ENCODE peak calls at places on chromosomes 1 and 21, in ten cellular contexts. J is omental fat pad, Z is fibroblast of the aortic adventitia, L is epithelial cell of esophagus, D is astrocyte, Y is foreskin fibroblast, O is cardiac fibroblast, R is esophagus squamous epithelium, T is Panc1, I is PC-3. Q is an unnamed sample.

GRCh38 chr1:230834292-230834691 is 34.0 kb downstream of the C1orf198 start:
- DNase-seq in T (no peak), D (no peak), R (no peak), J (no peak), O (peak; percentile 30), Y (no peak), Z (no peak), I (no peak), L (no peak), Q (no peak)

GRCh38 chr1:147243228-147243685 is 773 bp downstream of the CHD1L start:
- DNase-seq in Z (no peak), R (no peak), I (no peak), Y (no peak), D (peak; percentile 77), T (no peak), J (no peak), L (no peak), O (no peak), Q (peak; percentile 35)

GRCh38 chr1:2018217-2019161 is 656 bp upstream of the GABRD start:
- DNase-seq in O (no peak), Y (no peak), L (no peak), J (no peak), Z (no peak), I (no peak), D (no peak), T (no peak), R (no peak), Q (no peak)

GRCh38 chr1:203765029-203765837 is at the start of gene LAX1:
- DNase-seq in O (no peak), T (no peak), D (no peak), Y (no peak), I (no peak), L (no peak), Z (no peak), J (no peak), R (no peak), Q (peak; percentile 61)

GRCh38 chr1:183226963-183227362 is 40.9 kb downstream of the LAMC2 start:
- DNase-seq in J (no peak), Z (no peak), Y (no peak), O (no peak), I (no peak), R (no peak), D (no peak), L (no peak), T (no peak), Q (no peak)

GRCh38 chr1:173411835-173412742 is 65.0 kb upstream of the PRDX6 start:
- DNase-seq in L (peak; percentile 10), J (no peak), R (no peak), Y (peak; percentile 85), T (no peak), D (peak; percentile 87), O (peak; percentile 83), Z (peak; percentile 70), I (peak; percentile 88), Q (no peak)

GRCh38 chr1:64183985-64184440 is 19.4 kb upstream of the UBE2U start:
- DNase-seq in I (peak; percentile 98), O (peak; percentile 62), D (peak; percentile 26), L (peak; percentile 95), J (no peak), T (peak; percentile 60), R (no peak), Y (peak; percentile 80), Z (peak; percentile 69), Q (no peak)

GRCh38 chr1:151693057-151693651 is 23.4 kb downstream of the CELF3 start:
- DNase-seq in Y (no peak), O (peak; percentile 66), J (no peak), L (peak; percentile 50), R (no peak), T (peak; percentile 18), Z (peak; percentile 59), I (peak; percentile 72), D (peak; percentile 4), Q (no peak)

GRCh38 chr1:14778882-14779594 is 180.6 kb downstream of the KAZN start:
- DNase-seq in Y (no peak), J (no peak), L (peak; percentile 29), Z (peak; percentile 14), R (no peak), D (no peak), I (peak; percentile 48), T (no peak), O (peak; percentile 31), Q (peak; percentile 61)

GRCh38 chr1:212722270-212722945 is 22.8 kb upstream of the BATF3 start:
- DNase-seq in J (no peak), L (no peak), D (no peak), I (peak; percentile 26), Y (no peak), R (no peak), O (no peak), Z (no peak), T (no peak), Q (no peak)

GRCh38 chr1:205935869-205936268 is 7.4 kb downstream of the SLC26A9 start:
- DNase-seq in L (peak; percentile 29), T (no peak), D (no peak), Y (no peak), J (no peak), R (no peak), I (no peak), O (no peak), Z (no peak), Q (no peak)

GRCh38 chr1:207103892-207104373 is at the start of gene C4BPA:
- DNase-seq in Y (no peak), T (no peak), D (no peak), I (no peak), R (no peak), J (no peak), Z (no peak), L (peak; percentile 4), O (no peak), Q (no peak)

GRCh38 chr1:89724369-89725015 is 91.6 kb downstream of the LRRC8C start:
- DNase-seq in J (no peak), Z (peak; percentile 70), D (peak; percentile 47), I (peak; percentile 79), L (peak; percentile 87), R (no peak), Y (peak; percentile 36), T (peak; percentile 25), O (peak; percentile 33), Q (peak; percentile 43)

GRCh38 chr1:59029366-59029765 is 245.5 kb upstream of the JUN start:
- DNase-seq in Y (no peak), L (no peak), J (no peak), Z (no peak), I (no peak), O (no peak), R (no peak), T (no peak), D (no peak), Q (no peak)

GRCh38 chr1:208089971-208090755 is 154.0 kb downstream of the PLXNA2 start:
- DNase-seq in Z (peak; percentile 72), O (peak; percentile 43), R (no peak), L (no peak), J (no peak), Y (peak; percentile 77), T (no peak), D (peak; percentile 10), I (no peak), Q (no peak)

GRCh38 chr1:181630838-181631237 is 147.5 kb downstream of the CACNA1E start:
- DNase-seq in L (no peak), I (no peak), Z (no peak), Y (no peak), R (no peak), O (no peak), T (no peak), J (no peak), D (no peak), Q (no peak)

GRCh38 chr21:32907521-32907920 is 118.2 kb upstream of the OLIG2 start:
- DNase-seq in I (no peak), J (no peak), Z (no peak), L (no peak), T (no peak), Y (no peak), D (no peak), R (no peak), O (no peak), Q (no peak)

GRCh38 chr21:27756191-27756590 is 789.3 kb upstream of the ADAMTS5 start:
- DNase-seq in I (peak; percentile 25), J (no peak), O (no peak), L (peak; percentile 43), Y (no peak), R (no peak), D (no peak), T (no peak), Z (peak; percentile 55), Q (no peak)

GRCh38 chr21:34968414-34969333 is 80.4 kb downstream of the RUNX1 start:
- DNase-seq in L (no peak), Z (no peak), D (no peak), J (no peak), T (no peak), Y (no peak), R (no peak), I (no peak), O (no peak), Q (no peak)

GRCh38 chr1:65395887-65396612 is 24.4 kb upstream of the LEPR start:
- DNase-seq in Z (peak; percentile 44), O (no peak), Y (no peak), L (peak; percentile 44), T (no peak), I (peak; percentile 13), R (no peak), D (peak; percentile 79), J (no peak), Q (no peak)

GRCh38 chr1:50705699-50706098 is 254.4 kb downstream of the FAF1 start:
- DNase-seq in R (no peak), Z (no peak), D (no peak), O (no peak), J (no peak), I (no peak), Y (no peak), L (peak; percentile 87), T (no peak), Q (no peak)

GRCh38 chr1:43930168-43930948 is 3.2 kb upstream of the ARTN start:
- DNase-seq in J (no peak), Y (no peak), I (peak; percentile 38), T (no peak), O (no peak), Z (no peak), L (peak; percentile 59), D (no peak), R (no peak), Q (peak; percentile 52)
- TF ChIP-seq CTCF in J (no peak), Y (peak; percentile 20), I (peak; percentile 58), T (peak; percentile 43), O (peak; percentile 27), Z (peak; percentile 25), L (peak; percentile 54), D (no peak), R (peak; percentile 37), Q (peak; percentile 13)

GRCh38 chr1:54342764-54343687 is 63.2 kb downstream of the SSBP3 start:
- DNase-seq in O (no peak), D (no peak), L (no peak), I (no peak), T (no peak), R (no peak), J (no peak), Z (no peak), Y (no peak), Q (no peak)
- TF ChIP-seq CTCF in O (no peak), D (no peak), L (no peak), I (no peak), T (no peak), R (no peak), J (no peak), Z (peak; percentile 3), Y (no peak), Q (no peak)

GRCh38 chr1:53061123-53061858 is 722 bp upstream of the PODN start:
- DNase-seq in J (no peak), Z (peak; percentile 67), Y (no peak), I (no peak), O (peak; percentile 70), R (no peak), L (no peak), D (no peak), T (no peak), Q (peak; percentile 20)
- TF ChIP-seq CTCF in J (no peak), Z (no peak), Y (no peak), I (no peak), O (no peak), R (no peak), L (no peak), D (no peak), T (no peak), Q (no peak)

GRCh38 chr1:61659061-61659460 is 65.9 kb downstream of the TM2D1 start:
- DNase-seq in I (peak; percentile 44), T (no peak), O (no peak), L (peak; percentile 15), J (no peak), Y (no peak), Z (no peak), D (no peak), R (no peak), Q (peak; percentile 32)
- TF ChIP-seq CTCF in I (peak; percentile 68), T (peak; percentile 36), O (peak; percentile 40), L (peak; percentile 41), J (no peak), Y (no peak), Z (peak; percentile 29), D (peak; percentile 9), R (no peak), Q (no peak)

Q was measured in GM13976.